ENCODE peak calls at places on chromosomes 6 and 20, in ten cellular contexts. V is heart left ventricle, I is stomach, H is gastrocnemius medialis, G is body of pancreas, M is endothelial cell of umbilical vein, L is IMR-90, B is breast epithelium, P is adrenal gland, R is A549. Y is an unnamed sample.
A peak's percentile ranks its signal among the peaks of the same experiment; 100 is the strongest.

GRCh38 chr6:39892490-39893129 is 41.7 kb downstream of the MOCS1 start:
- DNase-seq in H (peak; percentile 47), M (peak; percentile 69), V (peak; percentile 61), G (peak; percentile 79), B (peak; percentile 27), I (peak; percentile 74), L (peak; percentile 69), P (peak; percentile 74), R (peak; percentile 38), Y (peak; percentile 66)

GRCh38 chr6:56246941-56247653 is at the start of gene COL21A1:
- DNase-seq in B (peak; percentile 17), G (peak; percentile 22), H (peak; percentile 32), V (peak; percentile 52), R (peak; percentile 24), I (no peak), P (peak; percentile 20), M (peak; percentile 35), L (no peak), Y (peak; percentile 19)

GRCh38 chr20:38894091-38894847 is 31.9 kb upstream of the FAM83D start:
- DNase-seq in L (no peak), M (no peak), G (peak; percentile 82), P (no peak), R (peak; percentile 21), H (no peak), V (peak; percentile 39), I (no peak), B (no peak), Y (no peak)

GRCh38 chr6:138107078-138107751 is at the start of gene PERP:
- DNase-seq in B (peak; percentile 81), P (peak; percentile 79), V (peak; percentile 67), G (peak; percentile 77), M (peak; percentile 45), R (peak; percentile 68), L (peak; percentile 38), H (peak; percentile 27), I (peak; percentile 86), Y (peak; percentile 61)

GRCh38 chr6:27861276-27861840 is 50.8 kb downstream of the OR2B2 start:
- DNase-seq in R (no peak), G (no peak), V (no peak), L (no peak), I (no peak), B (no peak), H (no peak), M (no peak), P (no peak), Y (no peak)

GRCh38 chr6:37765182-37765780 is 54.2 kb upstream of the ZFAND3 start:
- DNase-seq in V (no peak), M (no peak), P (no peak), G (no peak), H (no peak), R (no peak), B (no peak), L (no peak), I (peak; percentile 50), Y (no peak)

GRCh38 chr20:19652591-19653026 is 105.4 kb upstream of the RIN2 start:
- DNase-seq in L (no peak), I (no peak), H (no peak), P (no peak), G (no peak), B (no peak), R (no peak), M (peak; percentile 49), V (no peak), Y (no peak)

GRCh38 chr6:55069132-55069781 is 105.1 kb upstream of the HCRTR2 start:
- DNase-seq in H (no peak), M (peak; percentile 60), G (peak; percentile 56), L (peak; percentile 66), P (peak; percentile 12), R (peak; percentile 12), B (no peak), V (no peak), I (peak; percentile 32), Y (peak; percentile 57)

GRCh38 chr6:10268111-10268510 is 146.8 kb downstream of the TFAP2A start:
- DNase-seq in I (no peak), V (no peak), B (no peak), H (no peak), G (no peak), M (no peak), R (no peak), P (no peak), L (no peak), Y (no peak)

GRCh38 chr6:105587349-105588115 is 184.7 kb upstream of the PREP start:
- DNase-seq in L (peak; percentile 43), G (no peak), M (no peak), I (no peak), B (no peak), V (no peak), H (no peak), P (no peak), R (peak; percentile 32), Y (no peak)

GRCh38 chr6:105593056-105593455 is 190.2 kb upstream of the PREP start:
- DNase-seq in M (no peak), G (no peak), V (no peak), L (peak; percentile 59), H (no peak), R (no peak), I (no peak), B (no peak), P (no peak), Y (no peak)

GRCh38 chr6:105592329-105592728 is 189.4 kb upstream of the PREP start:
- DNase-seq in L (peak; percentile 96), G (no peak), M (no peak), H (no peak), V (no peak), P (peak; percentile 15), I (no peak), R (peak; percentile 88), B (no peak), Y (no peak)

GRCh38 chr6:105591053-105591452 is 188.2 kb upstream of the PREP start:
- DNase-seq in M (no peak), R (peak; percentile 79), H (no peak), I (no peak), G (no peak), V (no peak), L (peak; percentile 57), P (no peak), B (no peak), Y (no peak)

GRCh38 chr6:105588116-105588710 is 185.3 kb upstream of the PREP start:
- DNase-seq in M (no peak), I (no peak), B (no peak), G (no peak), P (no peak), R (no peak), V (no peak), L (no peak), H (no peak), Y (no peak)
- H3K27ac ChIP-seq in M (no peak overlapping the region), I (no peak overlapping the region), B (no peak overlapping the region), G (no peak overlapping the region), P (no peak overlapping the region), R (peak overlapping the region; percentile 68), V (no peak overlapping the region), L (no peak overlapping the region), H (no peak overlapping the region), Y (no peak overlapping the region)

GRCh38 chr20:32158943-32159660 is 48.4 kb downstream of the PLAGL2 start:
- DNase-seq in V (no peak), L (no peak), B (no peak), H (no peak), I (no peak), R (no peak), G (no peak), P (peak; percentile 5), M (no peak), Y (no peak)

GRCh38 chr20:32160341-32160740 is 47.2 kb downstream of the PLAGL2 start:
- DNase-seq in V (no peak), I (no peak), H (no peak), G (no peak), L (no peak), M (no peak), P (peak; percentile 3), B (no peak), R (no peak), Y (no peak)

GRCh38 chr20:32159766-32160221 is 47.7 kb downstream of the PLAGL2 start:
- DNase-seq in I (no peak), H (no peak), R (no peak), V (no peak), L (no peak), G (no peak), P (no peak), B (no peak), M (no peak), Y (no peak)

GRCh38 chr20:32157611-32158010 is 48.1 kb downstream of the TM9SF4 start:
- DNase-seq in H (no peak), B (no peak), M (no peak), L (no peak), R (no peak), G (no peak), V (no peak), I (no peak), P (no peak), Y (no peak)

DNA sequence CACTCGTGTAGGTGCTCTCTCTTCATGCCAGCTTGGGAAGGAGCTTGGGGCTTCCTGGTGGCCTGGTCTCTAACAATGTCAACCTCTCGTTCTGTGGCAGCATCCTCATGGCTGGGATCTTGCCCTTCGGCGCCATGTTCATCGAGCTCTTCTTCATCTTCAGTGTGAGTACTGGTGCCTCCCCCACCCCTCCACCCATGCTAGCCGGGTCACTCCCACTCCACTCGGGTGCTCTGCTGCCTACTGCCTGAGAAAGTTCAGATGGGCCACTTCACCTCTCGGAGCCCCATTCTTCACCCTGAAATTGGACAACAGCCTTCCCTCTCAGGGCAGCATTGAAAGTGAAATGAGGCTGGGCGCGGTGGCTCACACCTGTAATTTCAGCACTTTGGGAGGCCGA is 48.8 kb downstream of the TM9SF4 start:
- DNase-seq in I (no peak), B (no peak), M (no peak), G (no peak), V (no peak), H (no peak), R (no peak), P (peak; percentile 6), L (no peak), Y (no peak)
- TF ChIP-seq POLR2A in I (no peak), B (no peak), M (no peak), G (no peak), V (no peak), H (no peak), R (no peak), P (no peak), L (no peak), Y (no peak)

GRCh38 chr6:71498643-71499042 is 210.0 kb downstream of the OGFRL1 start:
- DNase-seq in V (no peak), P (no peak), M (no peak), R (no peak), H (no peak), B (no peak), I (no peak), G (no peak), L (no peak), Y (no peak)
- H3K27ac ChIP-seq in V (no peak overlapping the region), P (no peak overlapping the region), M (no peak overlapping the region), R (no peak overlapping the region), H (no peak overlapping the region), B (no peak overlapping the region), I (no peak overlapping the region), G (no peak overlapping the region), L (no peak overlapping the region), Y (no peak overlapping the region)

DNA sequence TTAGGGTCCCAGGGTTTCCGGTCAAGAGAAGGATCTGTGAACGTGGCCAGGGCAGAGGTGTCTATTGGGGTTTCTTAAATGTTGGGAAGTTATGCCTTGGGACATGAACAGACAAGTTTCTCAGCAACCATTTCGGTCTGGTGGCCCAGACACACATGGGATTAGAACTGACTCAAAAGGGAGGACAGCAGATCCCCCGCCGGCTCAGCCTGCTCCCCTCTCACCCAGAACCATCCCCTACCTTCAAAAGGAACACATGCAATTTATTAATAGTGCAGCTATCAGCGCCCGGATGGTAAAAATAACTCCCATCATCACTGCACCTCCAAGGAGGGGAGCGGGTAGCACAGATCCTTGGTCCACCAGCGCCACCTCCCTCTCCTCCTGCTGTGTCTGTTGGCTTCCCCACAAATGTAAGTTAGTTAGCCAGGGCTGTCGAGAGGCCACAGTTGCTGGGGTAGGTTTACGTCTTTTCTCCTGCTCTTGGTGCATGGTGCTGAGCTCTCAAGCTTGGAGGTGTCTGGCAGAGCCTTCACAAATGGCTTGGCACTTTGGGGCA is 77.1 kb downstream of the TRAM2 start:
- DNase-seq in B (no peak), G (no peak), H (peak; percentile 81), M (no peak), I (no peak), P (no peak), V (peak; percentile 69), R (no peak), L (no peak), Y (no peak)
- TF ChIP-seq POLR2A in B (no peak), G (no peak), H (no peak), M (no peak), I (no peak), P (no peak), V (no peak), R (no peak), L (no peak), Y (no peak)

Y was measured in tibial nerve.